ENCODE peak calls at places on chromosomes 7 and 10, in seven cellular contexts. Y is H9, K is psoas muscle, O is lower lobe of right lung, S is mesendoderm, I is caudate nucleus, G is pancreas. L is an unnamed sample.
A peak's percentile ranks its signal among the peaks of the same experiment; 100 is the strongest.

GRCh38 chr10:125551247-125551646 is 131.7 kb downstream of the TEX36 start:
- DNase-seq in Y (no peak), K (no peak), O (no peak), S (no peak), I (no peak), G (no peak), L (no peak)

GRCh38 chr7:34104120-34104519 is 198.8 kb downstream of the BMPER start:
- DNase-seq in Y (no peak), K (no peak), O (no peak), S (no peak), I (no peak), G (no peak), L (no peak)

GRCh38 chr7:100914879-100915442 is 19.3 kb upstream of the ACHE start:
- DNase-seq in Y (no peak), K (no peak), O (no peak), S (no peak), I (no peak), G (no peak), L (no peak)

GRCh38 chr10:113610636-113611601 is 52.9 kb downstream of the NRAP start:
- DNase-seq in Y (peak; percentile 62), K (no peak), O (no peak), S (peak; percentile 49), I (no peak), G (no peak), L (no peak)

GRCh38 chr7:38027884-38028455 is 107.5 kb downstream of the EPDR1 start:
- DNase-seq in Y (no peak), K (no peak), O (no peak), S (no peak), I (no peak), G (no peak), L (no peak)

GRCh38 chr10:22437620-22438588 is 92.6 kb downstream of the SPAG6 start:
- DNase-seq in Y (no peak), K (no peak), O (no peak), S (no peak), I (peak; percentile 68), G (no peak), L (no peak)

GRCh38 chr7:2092279-2092678 is 140.5 kb downstream of the MAD1L1 start:
- DNase-seq in Y (no peak), K (no peak), O (no peak), S (no peak), I (no peak), G (no peak), L (no peak)

GRCh38 chr7:18520450-18521235 is 25.1 kb downstream of the HDAC9 start:
- DNase-seq in Y (no peak), K (peak; percentile 64), O (no peak), S (no peak), I (no peak), G (no peak), L (no peak)

GRCh38 chr10:130362308-130362761 is 226.1 kb downstream of the GLRX3 start:
- DNase-seq in Y (no peak), K (no peak), O (no peak), S (no peak), I (no peak), G (no peak), L (no peak)

GRCh38 chr10:13078912-13079775 is 20.8 kb upstream of the OPTN start:
- DNase-seq in Y (peak; percentile 80), K (no peak), O (no peak), S (no peak), I (no peak), G (no peak), L (no peak)

GRCh38 chr7:7719235-7719634 is 828 bp upstream of the RPA3 start:
- DNase-seq in Y (no peak), K (no peak), O (no peak), S (no peak), I (peak; percentile 9), G (peak; percentile 30), L (peak; percentile 2)

GRCh38 chr10:30391266-30391665 is 42.2 kb upstream of the MTPAP start:
- DNase-seq in Y (no peak), K (no peak), O (no peak), S (no peak), I (no peak), G (no peak), L (no peak)

DNA sequence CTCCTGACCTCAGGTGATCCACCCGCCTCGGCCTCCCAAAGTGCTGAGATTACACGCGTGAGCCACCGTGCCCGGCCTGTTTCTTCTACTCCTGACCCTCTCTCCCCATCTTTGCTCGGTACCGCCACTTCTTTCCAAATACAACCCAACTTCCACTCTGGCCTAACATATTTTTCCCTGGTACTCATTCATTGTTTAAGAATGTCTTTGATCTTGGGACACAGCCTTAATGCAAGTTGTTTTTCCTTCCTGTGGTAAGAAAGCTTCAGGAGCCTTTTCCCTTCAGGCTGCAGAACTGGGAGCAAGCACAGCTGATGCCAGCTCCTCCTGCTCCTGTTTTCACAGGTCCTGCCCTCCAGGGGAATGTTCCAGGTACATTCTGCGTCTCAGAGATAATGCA is 13.7 kb downstream of the CALML3 start:
- DNase-seq in Y (no peak), K (no peak), O (no peak), S (peak; percentile 64), I (no peak), G (no peak), L (no peak)
- H3K27ac ChIP-seq in Y (no peak overlapping the region), K (no peak overlapping the region), O (no peak overlapping the region), S (no peak overlapping the region), I (no peak overlapping the region), G (no peak overlapping the region), L (no peak overlapping the region)

GRCh38 chr10:58412502-58412961 is 27.3 kb downstream of the TFAM start:
- DNase-seq in Y (peak; percentile 56), K (no peak), O (no peak), S (peak; percentile 80), I (no peak), G (no peak), L (no peak)
- H3K27ac ChIP-seq in Y (no peak overlapping the region), K (no peak overlapping the region), O (no peak overlapping the region), S (no peak overlapping the region), I (no peak overlapping the region), G (no peak overlapping the region), L (no peak overlapping the region)

GRCh38 chr10:35822316-35822715 is 180.2 kb upstream of the FZD8 start:
- DNase-seq in Y (peak; percentile 84), K (peak; percentile 92), O (peak; percentile 80), S (peak; percentile 97), I (peak; percentile 61), G (no peak), L (no peak)

GRCh38 chr10:35824704-35825103 is 182.6 kb upstream of the FZD8 start:
- DNase-seq in Y (no peak), K (no peak), O (no peak), S (no peak), I (no peak), G (no peak), L (no peak)

GRCh38 chr10:35827783-35828182 is 185.7 kb upstream of the FZD8 start:
- DNase-seq in Y (no peak), K (no peak), O (no peak), S (no peak), I (no peak), G (no peak), L (no peak)
- H3K27ac ChIP-seq in Y (no peak overlapping the region), K (no peak overlapping the region), O (no peak overlapping the region), S (no peak overlapping the region), I (no peak overlapping the region), G (no peak overlapping the region), L (no peak overlapping the region)

GRCh38 chr10:11011966-11012365 is 5.7 kb upstream of the CELF2 start:
- DNase-seq in Y (no peak), K (no peak), O (no peak), S (no peak), I (no peak), G (no peak), L (no peak)
- H3K27ac ChIP-seq in Y (no peak overlapping the region), K (peak overlapping the region; percentile 82), O (peak overlapping the region; percentile 76), S (no peak overlapping the region), I (peak overlapping the region; percentile 69), G (no peak overlapping the region), L (no peak overlapping the region)

GRCh38 chr10:20897146-20897834 is at the start of gene NEBL:
- DNase-seq in Y (no peak), K (no peak), O (no peak), S (peak; percentile 45), I (no peak), G (no peak), L (no peak)
- H3K27ac ChIP-seq in Y (no peak within 1 kb of the TSS), K (no peak within 1 kb of the TSS), O (no peak within 1 kb of the TSS), S (no peak within 1 kb of the TSS), I (no peak within 1 kb of the TSS), G (no peak within 1 kb of the TSS), L (no peak within 1 kb of the TSS)

GRCh38 chr10:119095648-119096047 is 8.3 kb upstream of the DENND10 start:
- DNase-seq in Y (no peak), K (no peak), O (no peak), S (no peak), I (no peak), G (no peak), L (no peak)
- H3K27ac ChIP-seq in Y (no peak overlapping the region), K (no peak overlapping the region), O (no peak overlapping the region), S (no peak overlapping the region), I (no peak overlapping the region), G (no peak overlapping the region), L (no peak overlapping the region)

GRCh38 chr7:139650429-139651100 is 127.1 kb downstream of the CLEC2L start:
- DNase-seq in Y (no peak), K (no peak), O (no peak), S (peak; percentile 58), I (no peak), G (no peak), L (no peak)
- H3K27ac ChIP-seq in Y (no peak overlapping the region), K (peak overlapping the region; percentile 51), O (peak overlapping the region; percentile 51), S (no peak overlapping the region), I (peak overlapping the region; percentile 90), G (no peak overlapping the region), L (peak overlapping the region; percentile 83)